ENCODE peak calls at places on chromosomes 1 and 21, in ten cellular contexts. One of them, this sample, is unnamed.

GRCh38 chr1:20351911-20352675 is 61.4 kb downstream of the VWA5B1 start:
- DNase-seq in GM23338: no peak
- DNase-seq in DND-41: no peak
- DNase-seq in hepatocyte: no peak
- DNase-seq in fibroblast of lung: no peak
- DNase-seq in neural progenitor cell: no peak
- DNase-seq in HCT116: no peak
- DNase-seq in endothelial cell of umbilical vein: no peak
- DNase-seq in IMR-90: no peak
- DNase-seq in PC-3: no peak
- DNase-seq in this sample: no peak

GRCh38 chr1:29362116-29362515 is 125.8 kb downstream of the PTPRU start:
- DNase-seq in GM23338: no peak
- DNase-seq in DND-41: no peak
- DNase-seq in hepatocyte: no peak
- DNase-seq in endothelial cell of umbilical vein: no peak
- DNase-seq in PC-3: no peak
- DNase-seq in IMR-90: no peak
- DNase-seq in HCT116: no peak
- DNase-seq in fibroblast of lung: no peak
- DNase-seq in neural progenitor cell: no peak
- DNase-seq in this sample: no peak

GRCh38 chr1:205442051-205442721 is 13.7 kb downstream of the BLACAT1 start:
- DNase-seq in neural progenitor cell: peak
- DNase-seq in GM23338: no peak
- DNase-seq in endothelial cell of umbilical vein: no peak
- DNase-seq in PC-3: no peak
- DNase-seq in hepatocyte: no peak
- DNase-seq in HCT116: no peak
- DNase-seq in fibroblast of lung: no peak
- DNase-seq in IMR-90: no peak
- DNase-seq in DND-41: no peak
- DNase-seq in this sample: no peak

GRCh38 chr1:58156124-58156468 is 390.4 kb downstream of the OMA1 start:
- DNase-seq in neural progenitor cell: no peak
- DNase-seq in HCT116: no peak
- DNase-seq in DND-41: no peak
- DNase-seq in endothelial cell of umbilical vein: no peak
- DNase-seq in PC-3: no peak
- DNase-seq in GM23338: no peak
- DNase-seq in hepatocyte: no peak
- DNase-seq in fibroblast of lung: no peak
- DNase-seq in IMR-90: no peak
- DNase-seq in this sample: peak

GRCh38 chr1:218636548-218636947 is 291.4 kb downstream of the TGFB2 start:
- DNase-seq in fibroblast of lung: no peak
- DNase-seq in IMR-90: no peak
- DNase-seq in hepatocyte: no peak
- DNase-seq in HCT116: no peak
- DNase-seq in neural progenitor cell: no peak
- DNase-seq in PC-3: no peak
- DNase-seq in GM23338: no peak
- DNase-seq in DND-41: no peak
- DNase-seq in endothelial cell of umbilical vein: no peak
- DNase-seq in this sample: no peak

GRCh38 chr1:62508187-62508758 is 71.4 kb downstream of the USP1 start:
- DNase-seq in HCT116: peak
- DNase-seq in hepatocyte: peak
- DNase-seq in PC-3: peak
- DNase-seq in IMR-90: peak
- DNase-seq in fibroblast of lung: peak
- DNase-seq in neural progenitor cell: peak
- DNase-seq in GM23338: peak
- DNase-seq in DND-41: peak
- DNase-seq in endothelial cell of umbilical vein: peak
- DNase-seq in this sample: peak

GRCh38 chr1:53176452-53177344 is 19.9 kb upstream of the CPT2 start:
- DNase-seq in fibroblast of lung: peak
- DNase-seq in neural progenitor cell: no peak
- DNase-seq in hepatocyte: peak
- DNase-seq in DND-41: no peak
- DNase-seq in endothelial cell of umbilical vein: no peak
- DNase-seq in IMR-90: peak
- DNase-seq in GM23338: no peak
- DNase-seq in HCT116: no peak
- DNase-seq in PC-3: peak
- DNase-seq in this sample: no peak

GRCh38 chr1:166884040-166884642 is 8.1 kb upstream of the TADA1 start:
- DNase-seq in endothelial cell of umbilical vein: peak
- DNase-seq in fibroblast of lung: no peak
- DNase-seq in DND-41: no peak
- DNase-seq in GM23338: peak
- DNase-seq in PC-3: no peak
- DNase-seq in IMR-90: peak
- DNase-seq in neural progenitor cell: peak
- DNase-seq in hepatocyte: peak
- DNase-seq in HCT116: no peak
- DNase-seq in this sample: no peak

GRCh38 chr1:99659755-99660210 is 13.9 kb downstream of the PALMD start:
- DNase-seq in fibroblast of lung: no peak
- DNase-seq in neural progenitor cell: no peak
- DNase-seq in PC-3: peak
- DNase-seq in DND-41: no peak
- DNase-seq in IMR-90: peak
- DNase-seq in hepatocyte: no peak
- DNase-seq in endothelial cell of umbilical vein: peak
- DNase-seq in HCT116: no peak
- DNase-seq in GM23338: peak
- DNase-seq in this sample: no peak

GRCh38 chr21:44709426-44710293 is 1.7 kb downstream of the TSPEAR start:
- DNase-seq in GM23338: peak
- DNase-seq in hepatocyte: no peak
- DNase-seq in IMR-90: peak
- DNase-seq in fibroblast of lung: no peak
- DNase-seq in endothelial cell of umbilical vein: no peak
- DNase-seq in PC-3: peak
- DNase-seq in DND-41: no peak
- DNase-seq in HCT116: no peak
- DNase-seq in neural progenitor cell: peak
- DNase-seq in this sample: no peak

GRCh38 chr1:31243451-31244286 is 4.0 kb upstream of the NKAIN1 start:
- DNase-seq in IMR-90: peak
- DNase-seq in PC-3: no peak
- DNase-seq in fibroblast of lung: peak
- DNase-seq in neural progenitor cell: no peak
- DNase-seq in HCT116: no peak
- DNase-seq in hepatocyte: no peak
- DNase-seq in GM23338: no peak
- DNase-seq in endothelial cell of umbilical vein: no peak
- DNase-seq in DND-41: no peak
- DNase-seq in this sample: no peak

GRCh38 chr1:106937104-106937503 is 119.4 kb upstream of the PRMT6 start:
- DNase-seq in IMR-90: peak
- DNase-seq in HCT116: no peak
- DNase-seq in GM23338: no peak
- DNase-seq in DND-41: no peak
- DNase-seq in hepatocyte: no peak
- DNase-seq in PC-3: peak
- DNase-seq in neural progenitor cell: no peak
- DNase-seq in endothelial cell of umbilical vein: no peak
- DNase-seq in fibroblast of lung: peak
- DNase-seq in this sample: no peak

GRCh38 chr1:22018583-22019559 is 17.4 kb downstream of the CELA3A start:
- DNase-seq in hepatocyte: no peak
- DNase-seq in GM23338: peak
- DNase-seq in fibroblast of lung: peak
- DNase-seq in PC-3: peak
- DNase-seq in endothelial cell of umbilical vein: peak
- DNase-seq in IMR-90: peak
- DNase-seq in DND-41: peak
- DNase-seq in HCT116: no peak
- DNase-seq in neural progenitor cell: no peak
- DNase-seq in this sample: peak

GRCh38 chr1:93565496-93566221 is 116.0 kb downstream of the BCAR3 start:
- DNase-seq in fibroblast of lung: no peak
- DNase-seq in IMR-90: peak
- DNase-seq in PC-3: no peak
- DNase-seq in hepatocyte: no peak
- DNase-seq in endothelial cell of umbilical vein: no peak
- DNase-seq in neural progenitor cell: no peak
- DNase-seq in HCT116: no peak
- DNase-seq in GM23338: no peak
- DNase-seq in DND-41: no peak
- DNase-seq in this sample: no peak

GRCh38 chr1:153422450-153423068 is 6.2 kb downstream of the S100A7A start:
- DNase-seq in DND-41: peak
- DNase-seq in hepatocyte: peak
- DNase-seq in HCT116: peak
- DNase-seq in endothelial cell of umbilical vein: peak
- DNase-seq in PC-3: peak
- DNase-seq in IMR-90: peak
- DNase-seq in GM23338: peak
- DNase-seq in neural progenitor cell: peak
- DNase-seq in fibroblast of lung: peak
- DNase-seq in this sample: peak

GRCh38 chr1:66444438-66445265 is 89.3 kb upstream of the SGIP1 start:
- DNase-seq in GM23338: peak
- DNase-seq in endothelial cell of umbilical vein: no peak
- DNase-seq in hepatocyte: no peak
- DNase-seq in fibroblast of lung: no peak
- DNase-seq in PC-3: no peak
- DNase-seq in DND-41: no peak
- DNase-seq in IMR-90: no peak
- DNase-seq in neural progenitor cell: no peak
- DNase-seq in HCT116: no peak
- DNase-seq in this sample: no peak

GRCh38 chr1:24558902-24559791 is 3.3 kb downstream of the NCMAP start:
- DNase-seq in DND-41: no peak
- DNase-seq in fibroblast of lung: peak
- DNase-seq in hepatocyte: no peak
- DNase-seq in GM23338: peak
- DNase-seq in neural progenitor cell: peak
- DNase-seq in HCT116: peak
- DNase-seq in IMR-90: peak
- DNase-seq in endothelial cell of umbilical vein: peak
- DNase-seq in PC-3: peak
- DNase-seq in this sample: no peak

DNA sequence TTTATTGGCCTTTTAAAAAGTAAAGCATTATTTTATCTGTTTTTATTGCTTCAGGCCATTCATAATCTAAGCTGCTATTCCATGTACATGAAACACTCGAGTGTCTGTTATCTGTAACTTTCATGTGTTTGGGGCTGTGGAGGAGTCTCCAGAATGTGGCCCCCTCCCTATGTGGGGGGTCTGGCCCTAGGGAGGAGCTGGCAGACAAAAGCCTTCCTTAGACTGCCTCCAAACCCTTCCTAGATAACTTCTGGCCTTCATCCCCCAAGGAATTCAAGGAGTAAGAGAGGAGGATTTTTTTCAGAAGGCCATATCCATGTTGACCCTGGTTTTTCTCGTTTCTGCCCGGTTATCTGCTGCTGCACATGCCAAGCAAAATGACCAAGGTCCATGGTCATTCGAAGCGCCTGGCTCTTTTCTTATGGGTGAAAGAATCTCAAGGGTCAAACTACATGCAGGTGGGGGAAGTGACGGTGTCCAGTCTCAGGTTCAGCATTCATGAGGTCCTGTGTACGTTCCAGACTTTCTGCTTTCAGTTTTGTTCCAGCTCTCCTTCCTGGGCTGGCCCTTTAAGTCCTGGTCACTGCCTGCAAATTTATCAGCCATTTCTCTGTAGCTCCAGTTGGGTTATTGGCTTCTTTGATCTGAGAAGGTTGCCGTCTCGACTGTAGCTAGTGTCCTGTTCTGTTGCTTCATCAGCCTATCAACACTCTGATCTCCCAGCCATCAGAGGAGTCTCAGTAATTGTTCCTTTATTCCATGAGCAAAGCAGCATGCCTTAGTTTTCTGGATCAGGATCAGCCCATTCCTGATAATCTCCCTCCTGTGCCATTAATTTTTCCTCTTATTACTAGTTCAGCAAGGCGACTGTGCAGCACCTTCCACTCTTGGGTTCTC is 8.4 kb downstream of the TENT5C start:
- DNase-seq in DND-41: no peak
- DNase-seq in IMR-90: no peak
- DNase-seq in neural progenitor cell: no peak
- DNase-seq in PC-3: no peak
- DNase-seq in HCT116: no peak
- DNase-seq in endothelial cell of umbilical vein: no peak
- DNase-seq in GM23338: no peak
- DNase-seq in fibroblast of lung: no peak
- DNase-seq in hepatocyte: no peak
- DNase-seq in this sample: no peak
- H2AFZ ChIP-seq in DND-41: no peak
- H2AFZ ChIP-seq in IMR-90: no peak
- H2AFZ ChIP-seq in neural progenitor cell: no peak
- H2AFZ ChIP-seq in PC-3: no peak
- H2AFZ ChIP-seq in HCT116: no peak
- H2AFZ ChIP-seq in endothelial cell of umbilical vein: no peak
- H2AFZ ChIP-seq in GM23338: no peak
- H2AFZ ChIP-seq in fibroblast of lung: no peak
- H2AFZ ChIP-seq in hepatocyte: no peak
- H2AFZ ChIP-seq in this sample: no peak

GRCh38 chr1:145891587-145892485 is 6.2 kb upstream of the ANKRD35 start:
- DNase-seq in IMR-90: peak
- DNase-seq in DND-41: peak
- DNase-seq in hepatocyte: peak
- DNase-seq in fibroblast of lung: peak
- DNase-seq in HCT116: peak
- DNase-seq in PC-3: peak
- DNase-seq in GM23338: peak
- DNase-seq in endothelial cell of umbilical vein: peak
- DNase-seq in neural progenitor cell: peak
- DNase-seq in this sample: peak
- H2AFZ ChIP-seq in IMR-90: peak
- H2AFZ ChIP-seq in DND-41: peak
- H2AFZ ChIP-seq in hepatocyte: peak
- H2AFZ ChIP-seq in fibroblast of lung: peak
- H2AFZ ChIP-seq in HCT116: peak
- H2AFZ ChIP-seq in PC-3: peak
- H2AFZ ChIP-seq in GM23338: peak
- H2AFZ ChIP-seq in endothelial cell of umbilical vein: peak
- H2AFZ ChIP-seq in neural progenitor cell: peak
- H2AFZ ChIP-seq in this sample: no peak

GRCh38 chr1:2503554-2504223 is 22.7 kb downstream of the PANK4 start:
- DNase-seq in hepatocyte: no peak
- DNase-seq in PC-3: no peak
- DNase-seq in GM23338: peak
- DNase-seq in fibroblast of lung: no peak
- DNase-seq in IMR-90: no peak
- DNase-seq in HCT116: no peak
- DNase-seq in endothelial cell of umbilical vein: no peak
- DNase-seq in neural progenitor cell: peak
- DNase-seq in DND-41: no peak
- DNase-seq in this sample: no peak
- H2AFZ ChIP-seq in hepatocyte: no peak
- H2AFZ ChIP-seq in PC-3: no peak
- H2AFZ ChIP-seq in GM23338: no peak
- H2AFZ ChIP-seq in fibroblast of lung: no peak
- H2AFZ ChIP-seq in IMR-90: no peak
- H2AFZ ChIP-seq in HCT116: no peak
- H2AFZ ChIP-seq in endothelial cell of umbilical vein: no peak
- H2AFZ ChIP-seq in neural progenitor cell: no peak
- H2AFZ ChIP-seq in DND-41: no peak
- H2AFZ ChIP-seq in this sample: no peak

GRCh38 chr1:11913291-11913690 is 12.9 kb downstream of the KIAA2013 start:
- DNase-seq in PC-3: no peak
- DNase-seq in HCT116: no peak
- DNase-seq in neural progenitor cell: peak
- DNase-seq in IMR-90: no peak
- DNase-seq in hepatocyte: no peak
- DNase-seq in endothelial cell of umbilical vein: no peak
- DNase-seq in fibroblast of lung: no peak
- DNase-seq in GM23338: peak
- DNase-seq in DND-41: no peak
- DNase-seq in this sample: no peak
- H2AFZ ChIP-seq in PC-3: no peak
- H2AFZ ChIP-seq in HCT116: no peak
- H2AFZ ChIP-seq in neural progenitor cell: peak
- H2AFZ ChIP-seq in IMR-90: peak
- H2AFZ ChIP-seq in hepatocyte: no peak
- H2AFZ ChIP-seq in endothelial cell of umbilical vein: no peak
- H2AFZ ChIP-seq in fibroblast of lung: no peak
- H2AFZ ChIP-seq in GM23338: no peak
- H2AFZ ChIP-seq in DND-41: no peak
- H2AFZ ChIP-seq in this sample: no peak